ENCODE peak calls at places on chromosomes 13 and 19, in four cellular contexts. Y is HCT116, D is GM23338, W is MM.1S. P is an unnamed sample.

GRCh38 chr19:19943848-19944582 is 43.3 kb downstream of the ZNF93 start:
- DNase-seq in W (no peak), D (no peak), Y (no peak), P (no peak)

GRCh38 chr13:47480121-47480520 is 521.0 kb downstream of the SUCLA2 start:
- DNase-seq in Y (no peak), W (no peak), D (no peak), P (peak; percentile 92)

GRCh38 chr19:58395220-58395978 is at the start of gene RNF225:
- DNase-seq in W (no peak), Y (no peak), D (peak; percentile 69), P (no peak)

GRCh38 chr13:100601716-100602115 is 13.1 kb upstream of the GGACT start:
- DNase-seq in Y (no peak), W (no peak), D (no peak), P (no peak)

GRCh38 chr13:46698015-46698414 is 98.9 kb downstream of the ESD start:
- DNase-seq in W (no peak), Y (no peak), D (no peak), P (no peak)

GRCh38 chr13:107005577-107005976 is 437.6 kb upstream of the ARGLU1 start:
- DNase-seq in Y (no peak), D (no peak), W (no peak), P (no peak)

GRCh38 chr19:51006406-51006805 is 5.0 kb upstream of the KLK8 start:
- DNase-seq in D (no peak), Y (no peak), W (no peak), P (no peak)

GRCh38 chr19:30791116-30791515 is 418.9 kb downstream of the ZNF536 start:
- DNase-seq in D (no peak), W (no peak), Y (no peak), P (peak; percentile 11)

GRCh38 chr13:91079190-91079589 is 268.3 kb upstream of the MIR17HG start:
- DNase-seq in W (no peak), D (no peak), Y (no peak), P (no peak)

GRCh38 chr13:98018293-98018692 is 64.8 kb downstream of the IPO5 start:
- DNase-seq in D (no peak), Y (no peak), W (no peak), P (no peak)

GRCh38 chr19:41641879-41642485 is 15.1 kb upstream of the CEACAM4 start:
- DNase-seq in Y (peak; percentile 37), D (peak; percentile 80), W (peak; percentile 73), P (peak; percentile 57)

DNA sequence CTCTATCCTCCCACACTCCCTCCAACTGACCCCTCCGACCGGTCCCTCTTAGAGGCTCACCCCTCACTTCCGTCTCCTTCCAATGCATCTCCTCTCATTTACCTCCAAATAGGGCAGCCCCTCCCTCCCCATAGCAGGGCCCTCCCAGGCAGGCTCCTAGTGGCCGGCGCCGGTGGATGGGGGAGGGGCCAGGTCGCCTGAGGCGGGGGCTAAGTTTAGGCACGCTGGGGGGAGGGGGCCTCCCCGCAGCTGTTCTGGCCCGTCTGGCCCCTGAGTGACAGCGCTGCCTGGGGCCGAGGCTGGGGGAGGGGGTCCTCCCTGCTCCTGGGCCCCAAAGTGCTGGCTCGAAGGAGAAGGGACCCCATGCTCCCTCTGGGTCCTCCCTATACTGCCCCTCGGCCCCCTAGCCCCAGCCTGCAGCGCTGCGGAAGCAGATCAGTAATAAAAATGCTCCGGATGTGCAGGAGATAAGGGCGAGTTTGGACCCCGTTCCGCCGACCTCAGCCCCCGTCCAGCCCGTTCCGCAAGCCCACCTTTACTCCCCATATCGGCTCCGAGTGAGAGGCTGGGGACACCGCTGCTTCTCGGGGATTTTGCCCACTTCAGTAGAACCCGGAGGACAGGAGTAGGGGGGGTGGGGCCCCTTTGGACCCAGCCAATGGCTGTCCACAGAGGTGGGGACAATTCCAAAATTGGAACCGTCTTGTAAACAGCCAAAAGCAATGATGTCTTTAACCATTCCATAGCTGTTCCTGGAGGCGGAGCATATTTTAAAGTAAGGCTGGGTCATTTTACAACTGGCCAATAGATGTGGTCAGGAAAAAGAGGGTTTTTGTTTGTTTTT is 4.0 kb downstream of the RTN2 start:
- DNase-seq in Y (peak; percentile 72), W (no peak), D (peak; percentile 91), P (peak; percentile 73)
- TF ChIP-seq EZH2phosphoT487 in Y (no peak), W (no peak), D (no peak), P (no peak)

GRCh38 chr19:4025317-4025716 is 17.8 kb downstream of the PIAS4 start:
- DNase-seq in W (no peak), D (no peak), Y (no peak), P (no peak)

GRCh38 chr19:4019578-4019977 is 12.0 kb downstream of the PIAS4 start:
- DNase-seq in D (no peak), Y (no peak), W (no peak), P (no peak)

GRCh38 chr19:4027146-4027545 is 19.6 kb downstream of the PIAS4 start:
- DNase-seq in D (no peak), Y (no peak), W (no peak), P (no peak)

GRCh38 chr19:4028334-4029246 is 21.1 kb downstream of the PIAS4 start:
- DNase-seq in W (no peak), Y (no peak), D (no peak), P (no peak)

DNA sequence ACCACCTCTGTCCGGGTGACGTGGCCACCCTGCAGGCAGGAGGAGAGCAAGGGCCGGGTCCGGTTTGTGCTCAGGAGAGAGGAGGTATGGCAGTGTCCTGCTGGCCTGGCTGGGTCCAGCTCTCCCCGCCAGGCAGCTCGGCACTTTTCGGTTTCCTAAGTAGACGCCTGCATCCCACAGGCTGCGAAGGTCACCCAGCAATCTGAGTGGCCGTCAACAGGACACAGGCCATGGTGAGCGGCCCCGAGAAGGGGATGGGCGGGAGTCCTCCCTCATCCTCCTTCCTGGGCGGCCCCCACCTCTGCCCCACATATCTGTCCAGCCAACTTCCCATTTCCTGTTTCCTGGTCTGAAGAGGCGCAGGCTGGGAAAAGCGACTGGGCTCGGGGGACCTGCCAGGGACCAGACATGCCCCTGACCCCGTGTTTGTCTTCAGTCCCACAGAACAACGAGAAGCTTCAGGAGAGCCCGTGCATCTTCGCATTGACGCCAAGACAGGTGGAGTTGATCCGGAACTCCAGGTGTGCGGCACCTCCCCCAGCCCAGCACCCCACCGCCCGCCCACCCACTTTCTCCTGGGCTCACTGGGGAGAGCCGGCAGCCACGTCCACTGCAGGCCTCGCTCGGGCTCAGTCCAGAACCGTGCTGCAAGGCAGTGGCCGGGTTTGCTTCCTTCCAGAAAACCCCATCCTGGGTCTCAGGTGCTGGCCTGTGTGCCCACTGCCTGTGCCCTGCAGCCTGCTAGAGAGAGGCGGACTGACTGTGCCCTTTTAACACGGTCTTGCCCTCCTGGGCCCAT is 16.3 kb downstream of the PIAS4 start:
- DNase-seq in Y (no peak), W (no peak), D (no peak), P (no peak)
- H2AFZ ChIP-seq in Y (no peak overlapping the region), W (no peak overlapping the region), D (no peak overlapping the region), P (no peak overlapping the region)

DNA sequence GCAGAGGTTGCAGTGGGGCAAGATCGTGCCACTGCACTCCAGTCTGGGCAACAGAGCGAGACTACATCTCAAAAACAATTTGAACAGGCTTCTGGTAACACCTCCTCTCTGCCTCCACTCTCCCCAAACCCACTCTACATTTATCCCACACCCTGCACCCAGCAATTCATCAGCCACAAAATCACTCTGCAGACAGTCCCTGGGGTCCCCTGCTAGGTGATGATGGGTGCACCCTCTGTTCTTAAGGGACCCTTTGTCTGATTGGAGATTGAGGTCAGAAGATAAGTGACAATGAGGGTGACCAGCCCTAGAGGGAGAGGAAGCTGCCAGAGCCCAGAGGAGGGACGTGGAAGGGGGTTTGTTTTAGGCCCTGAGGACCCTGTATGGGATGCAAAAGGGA is 2.2 kb downstream of the BCL3 start:
- DNase-seq in Y (no peak), D (no peak), W (no peak), P (no peak)
- H3K4me3 ChIP-seq in Y (no peak overlapping the region), D (no peak overlapping the region), W (no peak overlapping the region), P (peak overlapping the region; percentile 99)

GRCh38 chr19:13120817-13121216 is 2.8 kb downstream of the NACC1 start:
- DNase-seq in Y (no peak), W (no peak), D (no peak), P (peak; percentile 90)
- TF ChIP-seq EZH2phosphoT487 in Y (no peak), W (no peak), D (no peak), P (no peak)

P was measured in GM23248.